ENCODE peak calls at places on chromosome 20, in nine cellular contexts. T is D341Med; B is activated T-cell treated with anti-CD3 and anti-CD28 coated beads for 48 hours; X is GM04504; Z is stimulated activated CD8-positive, alpha-beta memory T cell treated with anti-CD3 and anti-CD28 coated beads, Interleukin-15, amount 100 ng/mL, for 1 hour; O is renal cortical epithelial cell; I is OCI-LY7; J is effector memory CD8-positive, alpha-beta T cell; S is T-helper 2 cell. V is an unnamed sample.

GRCh38 chr20:64080013-64080812 is at the start of gene OPRL1:
- DNase-seq in Z (no peak), B (no peak), X (no peak), S (peak; percentile 40), O (no peak), I (no peak), T (no peak), J (peak; percentile 56), V (peak; percentile 59)

GRCh38 chr20:4060054-4060795 is 44.9 kb upstream of the RNF24 start:
- DNase-seq in O (no peak), Z (no peak), X (no peak), B (no peak), J (no peak), I (no peak), S (no peak), T (no peak), V (no peak)

GRCh38 chr20:45450097-45450818 is 19.3 kb upstream of the WFDC2 start:
- DNase-seq in J (peak; percentile 28), T (peak; percentile 57), S (no peak), Z (no peak), X (no peak), O (peak; percentile 80), I (peak; percentile 79), B (no peak), V (no peak)

GRCh38 chr20:31681769-31682168 is 40.9 kb downstream of the BCL2L1 start:
- DNase-seq in B (no peak), T (no peak), Z (no peak), O (no peak), X (no peak), J (no peak), S (no peak), I (no peak), V (no peak)

GRCh38 chr20:62688083-62688482 is 20.6 kb upstream of the NTSR1 start:
- DNase-seq in J (no peak), O (no peak), Z (no peak), S (no peak), X (no peak), B (no peak), T (no peak), I (no peak), V (no peak)

GRCh38 chr20:53750827-53751393 is 157.3 kb upstream of the ZNF217 start:
- DNase-seq in J (peak; percentile 36), I (peak; percentile 37), B (no peak), S (no peak), T (no peak), O (peak; percentile 20), X (peak; percentile 87), Z (no peak), V (peak; percentile 58)

GRCh38 chr20:58639182-58640146 is 11.6 kb upstream of the STX16 start:
- DNase-seq in Z (no peak), S (no peak), I (no peak), B (no peak), J (no peak), X (no peak), O (no peak), T (no peak), V (no peak)

GRCh38 chr20:55417797-55418196 is 587.5 kb downstream of the CBLN4 start:
- DNase-seq in T (no peak), S (no peak), I (no peak), B (no peak), J (no peak), Z (no peak), O (no peak), X (no peak), V (no peak)

GRCh38 chr20:62740286-62741141 is 31.9 kb downstream of the NTSR1 start:
- DNase-seq in S (peak; percentile 69), O (peak; percentile 54), T (no peak), X (peak; percentile 46), I (no peak), Z (peak; percentile 57), J (peak; percentile 79), B (peak; percentile 74), V (peak; percentile 85)

GRCh38 chr20:10466325-10466724 is 31.2 kb downstream of the SLX4IP start:
- DNase-seq in X (no peak), J (no peak), O (no peak), I (no peak), S (no peak), B (no peak), T (peak; percentile 51), Z (no peak), V (no peak)

GRCh38 chr20:61773926-61774587 is 291.6 kb downstream of the TAF4 start:
- DNase-seq in T (no peak), B (no peak), X (no peak), J (no peak), I (no peak), S (no peak), Z (no peak), O (no peak), V (no peak)

GRCh38 chr20:8161262-8162071 is 29.4 kb downstream of the PLCB1 start:
- DNase-seq in J (no peak), Z (no peak), S (no peak), X (no peak), B (no peak), O (no peak), I (no peak), T (no peak), V (no peak)

GRCh38 chr20:24522452-24523330 is 53.3 kb downstream of the SYNDIG1 start:
- DNase-seq in O (no peak), S (no peak), J (no peak), Z (no peak), I (no peak), B (no peak), T (no peak), X (no peak), V (no peak)

GRCh38 chr20:2822073-2822472 is 5.9 kb downstream of the TMEM239 start:
- DNase-seq in X (no peak), O (peak; percentile 38), J (peak; percentile 62), Z (no peak), T (no peak), I (no peak), S (no peak), B (no peak), V (peak; percentile 28)

GRCh38 chr20:25254986-25255680 is 7.2 kb downstream of the PYGB start:
- DNase-seq in O (peak; percentile 82), I (no peak), Z (no peak), S (no peak), B (no peak), J (no peak), T (peak; percentile 72), X (no peak), V (no peak)

GRCh38 chr20:41538810-41539596 is 79.2 kb downstream of the CHD6 start:
- DNase-seq in B (no peak), Z (no peak), I (no peak), S (no peak), X (no peak), T (no peak), O (peak; percentile 83), J (no peak), V (no peak)

GRCh38 chr20:50877232-50877631 is 54.0 kb downstream of the ADNP start:
- DNase-seq in X (no peak), T (no peak), J (no peak), I (no peak), O (no peak), S (no peak), B (no peak), Z (no peak), V (no peak)

GRCh38 chr20:6418732-6419131 is 295.9 kb upstream of the FERMT1 start:
- DNase-seq in X (no peak), T (no peak), J (no peak), B (no peak), I (no peak), Z (no peak), O (peak; percentile 53), S (no peak), V (no peak)

GRCh38 chr20:63061701-63062100 is 54.9 kb upstream of the BHLHE23 start:
- DNase-seq in O (no peak), T (no peak), S (no peak), B (no peak), X (no peak), J (no peak), Z (no peak), I (no peak), V (no peak)

GRCh38 chr20:49594143-49594928 is 26.4 kb upstream of the PTGIS start:
- DNase-seq in J (peak; percentile 17), T (no peak), X (peak; percentile 75), S (no peak), I (no peak), Z (no peak), O (no peak), B (peak; percentile 72), V (peak; percentile 86)

GRCh38 chr20:7792131-7792869 is 148.0 kb downstream of the HAO1 start:
- DNase-seq in I (no peak), J (no peak), Z (no peak), X (no peak), B (no peak), T (no peak), O (peak; percentile 71), S (no peak), V (no peak)

GRCh38 chr20:37202267-37202943 is 23.1 kb upstream of the MROH8 start:
- DNase-seq in I (peak; percentile 32), O (peak; percentile 95), T (peak; percentile 63), J (peak; percentile 14), Z (no peak), X (peak; percentile 90), S (no peak), B (no peak), V (no peak)

GRCh38 chr20:63082939-63083735 is 76.4 kb upstream of the BHLHE23 start:
- DNase-seq in Z (no peak), O (no peak), B (no peak), I (no peak), T (peak; percentile 22), X (no peak), S (no peak), J (no peak), V (no peak)

V was measured in stimulated activated naive CD8-positive, alpha-beta T cell treated with anti-CD3 and anti-CD28 coated beads, Interleukin-15, amount 100 ng/mL, for 72 hours.